ENCODE peak calls at places on chromosomes 7 and 10, in four cellular contexts. Y, O, G and V are unnamed samples.

GRCh38 chr7:55271069-55271468 is 94.1 kb upstream of the LANCL2 start:
- DNase-seq in G (peak), O (no peak), Y (no peak), V (no peak)

GRCh38 chr10:54665122-54665521 is 135.9 kb downstream of the PCDH15 start:
- DNase-seq in Y (no peak), O (no peak), G (no peak), V (no peak)

GRCh38 chr7:86904949-86905834 is 154.3 kb downstream of the ELAPOR2 start:
- DNase-seq in O (peak), Y (peak), G (peak), V (no peak)

GRCh38 chr7:97513326-97513725 is 218.6 kb upstream of the TAC1 start:
- DNase-seq in O (no peak), G (no peak), Y (no peak), V (no peak)

GRCh38 chr7:20220293-20220755 is 3.1 kb upstream of the MACC1 start:
- DNase-seq in Y (no peak), O (no peak), G (no peak), V (no peak)

GRCh38 chr7:118492466-118492865 is 268.0 kb downstream of the ANKRD7 start:
- DNase-seq in O (no peak), Y (no peak), G (no peak), V (no peak)

GRCh38 chr7:124918662-124919061 is 11.0 kb downstream of the POT1 start:
- DNase-seq in G (no peak), Y (no peak), O (no peak), V (no peak)

GRCh38 chr10:45464958-45465567 is 91.0 kb downstream of the ALOX5 start:
- DNase-seq in O (peak), G (peak), Y (peak), V (peak)

GRCh38 chr7:69334706-69335105 is 263.6 kb upstream of the AUTS2 start:
- DNase-seq in O (no peak), Y (no peak), G (no peak), V (no peak)

GRCh38 chr7:100090527-100091410 is 2.0 kb downstream of the COPS6 start:
- DNase-seq in G (no peak), O (no peak), Y (no peak), V (no peak)

GRCh38 chr10:11594589-11595394 is 16.7 kb downstream of the USP6NL start:
- DNase-seq in O (peak), Y (no peak), G (no peak), V (no peak)

GRCh38 chr7:116439856-116440549 is 59.5 kb upstream of the CAV2 start:
- DNase-seq in O (no peak), G (peak), Y (no peak), V (no peak)

GRCh38 chr7:34165927-34166550 is 260.7 kb downstream of the BMPER start:
- DNase-seq in O (peak), Y (peak), G (no peak), V (no peak)

GRCh38 chr10:133095586-133095985 is 7.9 kb downstream of the ADGRA1 start:
- DNase-seq in G (no peak), O (no peak), Y (no peak), V (no peak)

GRCh38 chr10:34850036-34850435 is 34.9 kb upstream of the PARD3 start:
- DNase-seq in G (no peak), O (no peak), Y (no peak), V (no peak)

GRCh38 chr7:77444123-77444522 is 28.0 kb upstream of the GSAP start:
- DNase-seq in O (no peak), G (no peak), Y (no peak), V (no peak)

GRCh38 chr10:94358480-94358879 is 4.3 kb downstream of the NOC3L start:
- DNase-seq in Y (no peak), O (peak), G (no peak), V (no peak)

GRCh38 chr7:40579401-40579800 is 444.6 kb downstream of the SUGCT start:
- DNase-seq in O (no peak), G (no peak), Y (no peak), V (no peak)

GRCh38 chr10:94008526-94008925 is 14.8 kb downstream of the PLCE1 start:
- DNase-seq in Y (no peak), G (no peak), O (no peak), V (no peak)

GRCh38 chr10:102461187-102462054 is 10.1 kb upstream of the C10orf95 start:
- DNase-seq in G (peak), O (peak), Y (peak), V (peak)

GRCh38 chr7:21067216-21067615 is 280.5 kb upstream of the SP8 start:
- DNase-seq in O (no peak), Y (no peak), G (no peak), V (no peak)

GRCh38 chr10:133135116-133135465 is 24.9 kb upstream of the KNDC1 start:
- DNase-seq in Y (no peak), G (no peak), O (no peak), V (no peak)

GRCh38 chr7:116560021-116560970 is 35.5 kb downstream of the CAV1 start:
- DNase-seq in O (no peak), Y (no peak), G (no peak), V (no peak)

GRCh38 chr10:114413398-114413797 is 9.1 kb upstream of the AFAP1L2 start:
- DNase-seq in Y (peak), O (no peak), G (no peak), V (no peak)

GRCh38 chr7:148856891-148857290 is 27.2 kb downstream of the EZH2 start:
- DNase-seq in Y (no peak), G (no peak), O (no peak), V (no peak)

GRCh38 chr7:596819-597182 is 77.2 kb upstream of the PDGFA start:
- DNase-seq in O (no peak), G (no peak), Y (no peak), V (no peak)

GRCh38 chr10:3239066-3239919 is 66.7 kb upstream of the PITRM1 start:
- DNase-seq in O (peak), G (peak), Y (peak), V (peak)

GRCh38 chr10:784759-785538 is 95.5 kb upstream of the DIP2C start:
- DNase-seq in G (peak), O (no peak), Y (peak), V (no peak)

GRCh38 chr10:19970707-19971106 is 154.5 kb downstream of the PLXDC2 start:
- DNase-seq in G (no peak), O (no peak), Y (no peak), V (no peak)

GRCh38 chr7:97272237-97272975 is 154.9 kb downstream of the SDHAF3 start:
- DNase-seq in Y (no peak), O (no peak), G (no peak), V (no peak)

GRCh38 chr7:128115821-128116723 is 84.8 kb upstream of the LRRC4 start:
- DNase-seq in G (no peak), O (no peak), Y (no peak), V (no peak)

GRCh38 chr7:22156205-22156604 is 200.7 kb downstream of the RAPGEF5 start:
- DNase-seq in O (no peak), G (peak), Y (peak), V (no peak)

DNA sequence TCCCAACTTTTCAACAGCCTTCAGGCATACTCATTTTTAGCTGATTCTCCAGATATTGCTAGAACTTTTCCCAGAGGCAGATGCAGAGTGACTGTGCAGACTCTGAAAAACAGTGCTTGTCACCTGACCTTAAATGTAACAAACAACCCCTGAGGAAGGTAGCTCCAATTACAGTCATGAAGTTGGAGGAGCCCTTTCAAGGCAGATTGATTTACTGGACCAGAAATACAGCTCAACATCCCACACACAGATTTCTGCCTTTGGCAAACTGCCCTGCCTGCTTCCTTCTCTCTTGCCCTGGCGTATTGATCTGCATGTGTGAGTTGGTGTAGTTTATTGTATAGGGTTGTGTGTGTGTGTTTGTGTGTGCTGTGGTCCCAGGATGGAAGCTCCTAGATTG is 38.5 kb downstream of the PYROXD2 start:
- DNase-seq in O (no peak), G (no peak), Y (no peak), V (no peak)
- TF ChIP-seq PHF8 in O (no peak), G (no peak), Y (no peak), V (no peak)

DNA sequence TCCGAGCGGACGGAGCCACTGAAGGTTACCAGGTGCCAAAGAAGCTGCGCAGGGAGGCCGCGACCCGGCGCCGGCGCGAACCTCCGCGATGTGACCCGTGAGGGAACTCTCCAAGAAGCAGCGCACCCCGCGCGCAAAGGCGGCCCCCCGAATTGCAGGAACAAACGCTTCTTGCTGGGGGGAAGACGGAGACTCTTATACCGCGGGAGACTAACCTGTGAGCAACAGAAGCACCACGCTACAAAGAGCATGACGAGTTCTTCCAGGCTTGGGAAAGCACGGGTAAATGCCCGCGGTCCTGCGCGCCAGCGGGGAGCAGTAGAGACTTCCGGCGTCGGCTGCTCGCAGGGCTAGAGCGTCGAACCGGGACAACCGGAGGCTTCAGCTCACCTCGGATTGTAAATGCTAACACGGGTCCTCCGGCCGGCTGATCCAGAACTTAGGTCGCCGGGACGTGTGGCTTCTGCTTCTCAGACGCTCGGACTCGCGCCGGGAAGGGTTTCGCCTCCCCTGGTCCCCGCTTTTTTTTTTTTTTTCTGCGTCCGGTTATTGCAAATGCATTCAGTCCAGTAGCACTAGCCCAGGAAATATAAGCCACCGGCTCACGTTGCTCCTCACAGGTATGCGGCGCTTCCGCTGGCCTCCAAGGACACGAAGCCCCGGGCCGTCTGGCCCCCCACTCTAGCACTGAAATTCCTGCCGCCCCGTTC is at the start of gene COA1:
- DNase-seq in Y (peak), O (peak), G (peak), V (peak)
- TF ChIP-seq PHF8 in Y (peak), O (peak), G (peak), V (peak)

GRCh38 chr7:25597881-25598456 is 369.7 kb upstream of the NPVF start:
- DNase-seq in O (peak), Y (no peak), G (no peak), V (no peak)
- TF ChIP-seq PHF8 in O (no peak), Y (no peak), G (no peak), V (no peak)

GRCh38 chr10:99535764-99536399 is 3.1 kb downstream of the NKX2-3 start:
- DNase-seq in O (no peak), G (no peak), Y (no peak), V (no peak)
- TF ChIP-seq PHF8 in O (no peak), G (no peak), Y (no peak), V (no peak)

GRCh38 chr7:140656548-140657515 is 15.9 kb upstream of the ADCK2 start:
- DNase-seq in Y (no peak), O (peak), G (no peak), V (no peak)
- TF ChIP-seq PHF8 in Y (no peak), O (no peak), G (no peak), V (no peak)

DNA sequence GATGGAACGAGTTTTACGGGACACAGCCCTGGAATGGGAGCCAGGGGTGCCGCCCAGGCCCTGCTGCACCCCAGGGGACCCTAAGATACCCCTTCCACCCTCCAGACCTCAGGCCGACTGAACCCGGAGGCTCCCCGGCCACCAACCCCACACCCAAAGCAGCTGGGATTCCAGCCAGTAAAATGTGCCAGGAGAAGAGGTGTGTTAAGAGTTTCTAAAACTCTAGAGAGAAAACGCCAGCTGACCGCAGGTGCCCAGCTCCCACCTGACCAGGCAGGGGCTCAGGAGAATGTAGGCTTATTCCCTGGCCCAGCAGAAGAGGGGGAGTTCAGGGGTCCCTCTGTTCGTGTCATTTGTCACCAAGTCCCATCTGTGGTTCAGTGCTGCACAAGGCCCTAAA is 17.5 kb downstream of the NUDT1 start:
- DNase-seq in G (no peak), O (no peak), Y (no peak), V (no peak)
- TF ChIP-seq PHF8 in G (no peak), O (no peak), Y (no peak), V (no peak)

DNA sequence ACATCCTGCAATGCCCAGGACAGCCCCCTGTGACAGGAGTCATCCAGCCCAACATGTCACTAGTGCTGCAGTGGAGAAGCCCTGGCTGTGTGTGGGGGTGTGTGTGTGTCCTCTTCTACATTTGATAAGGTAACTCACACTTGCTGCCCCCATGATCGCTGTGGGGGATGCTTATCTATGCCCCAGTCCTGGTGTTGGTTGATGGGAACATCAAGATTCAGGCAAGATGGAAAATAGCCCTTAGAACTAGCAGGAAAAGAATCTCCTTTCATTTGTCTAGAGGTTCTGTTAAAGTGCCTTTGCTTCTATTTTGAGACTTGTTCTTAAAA is 52.4 kb downstream of the TCF7L2 start:
- DNase-seq in G (peak), Y (no peak), O (no peak), V (no peak)
- TF ChIP-seq PHF8 in G (no peak), Y (no peak), O (no peak), V (no peak)

GRCh38 chr7:112898432-112899290 is 108.5 kb upstream of the TMEM168 start:
- DNase-seq in Y (peak), G (peak), O (peak), V (peak)
- TF ChIP-seq PHF8 in Y (no peak), G (no peak), O (no peak), V (no peak)

GRCh38 chr7:158814637-158815036 is 14.7 kb downstream of the ESYT2 start:
- DNase-seq in G (peak), Y (no peak), O (no peak), V (no peak)
- TF ChIP-seq PHF8 in G (no peak), Y (no peak), O (no peak), V (no peak)